ENCODE peak calls at places on chromosome 2, in six cellular contexts. P is lower lobe of right lung, N is NCI-H1105 treated with DMSO at 0.1 percent for 48 hours, Y is progenitor cell of endocrine pancreas, V is pons, X is NB4. H is an unnamed sample.

GRCh38 chr2:26148501-26148900 is 24.4 kb upstream of the GAREM2 start:
- DNase-seq in V (no peak), N (no peak), X (peak), P (no peak), Y (no peak), H (no peak)

GRCh38 chr2:239014897-239015768 is 167.2 kb downstream of the TWIST2 start:
- DNase-seq in V (no peak), Y (no peak), X (no peak), N (no peak), P (no peak), H (peak)

GRCh38 chr2:240832816-240833497 is 12.9 kb upstream of the KIF1A start:
- DNase-seq in Y (no peak), P (no peak), N (no peak), V (no peak), X (no peak), H (no peak)

GRCh38 chr2:134491796-134492441 is 226.9 kb downstream of the TMEM163 start:
- DNase-seq in V (no peak), P (no peak), Y (no peak), X (peak), N (peak), H (no peak)

GRCh38 chr2:98454073-98454472 is 9.4 kb downstream of the INPP4A start:
- DNase-seq in N (no peak), Y (no peak), X (no peak), P (no peak), V (no peak), H (no peak)

GRCh38 chr2:70556608-70557007 is 3.0 kb upstream of the TGFA start:
- DNase-seq in X (no peak), Y (no peak), V (no peak), N (no peak), P (no peak), H (no peak)

GRCh38 chr2:221943078-221943810 is 355.6 kb downstream of the PAX3 start:
- DNase-seq in V (peak), Y (no peak), P (no peak), X (no peak), N (no peak), H (no peak)

GRCh38 chr2:121297217-121297830 is 12.3 kb upstream of the TFCP2L1 start:
- DNase-seq in V (peak), X (peak), Y (no peak), N (peak), P (no peak), H (no peak)

GRCh38 chr2:110994250-110994961 is 126.3 kb upstream of the BCL2L11 start:
- DNase-seq in V (no peak), X (peak), P (no peak), Y (no peak), N (peak), H (no peak)

GRCh38 chr2:235666240-235666781 is 172.5 kb downstream of the AGAP1 start:
- DNase-seq in P (no peak), N (peak), Y (no peak), V (peak), X (peak), H (no peak)

GRCh38 chr2:65554765-65555561 is 122.6 kb upstream of the SPRED2 start:
- DNase-seq in X (peak), N (no peak), V (no peak), Y (no peak), P (no peak), H (no peak)

GRCh38 chr2:141611143-141611571 is 519.7 kb downstream of the LRP1B start:
- DNase-seq in N (no peak), Y (no peak), V (no peak), P (no peak), X (no peak), H (no peak)

GRCh38 chr2:72097276-72097675 is 50.4 kb downstream of the CYP26B1 start:
- DNase-seq in P (no peak), N (no peak), V (no peak), Y (no peak), X (peak), H (no peak)

GRCh38 chr2:14137643-14138042 is 494.9 kb upstream of the LRATD1 start:
- DNase-seq in P (no peak), Y (no peak), X (no peak), V (peak), N (no peak), H (no peak)

GRCh38 chr2:242029422-242030225 is 160.1 kb downstream of the RTP5 start:
- DNase-seq in P (no peak), X (peak), N (no peak), V (no peak), Y (peak), H (peak)

GRCh38 chr2:45825001-45825651 is 173.7 kb downstream of the PRKCE start:
- DNase-seq in P (no peak), Y (no peak), N (no peak), V (no peak), X (no peak), H (no peak)

H was measured in Peyer's patch.